ENCODE peak calls at places on chromosomes 5 and 9, in six cellular contexts. One of them, this sample, is unnamed.

GRCh38 chr9:70630971-70631370 is 216.5 kb upstream of the KLF9 start:
- DNase-seq in cardiac fibroblast: no peak
- DNase-seq in CD4-positive, CD25-positive, alpha-beta regulatory T cell: no peak
- DNase-seq in natural killer cell: no peak
- DNase-seq in upper lobe of right lung: no peak
- DNase-seq in cerebellar nuclear complex: no peak
- DNase-seq in this sample: no peak

GRCh38 chr5:82885657-82886389 is 191.4 kb downstream of the TMEM167A start:
- DNase-seq in cardiac fibroblast: peak; percentile 29
- DNase-seq in CD4-positive, CD25-positive, alpha-beta regulatory T cell: no peak
- DNase-seq in natural killer cell: no peak
- DNase-seq in upper lobe of right lung: no peak
- DNase-seq in cerebellar nuclear complex: no peak
- DNase-seq in this sample: no peak

GRCh38 chr5:56900858-56901578 is 8.4 kb upstream of the SETD9 start:
- DNase-seq in cardiac fibroblast: peak; percentile 64
- DNase-seq in CD4-positive, CD25-positive, alpha-beta regulatory T cell: peak; percentile 59
- DNase-seq in natural killer cell: no peak
- DNase-seq in upper lobe of right lung: no peak
- DNase-seq in cerebellar nuclear complex: no peak
- DNase-seq in this sample: peak; percentile 43

GRCh38 chr5:122478741-122479459 is 166.9 kb downstream of the SNCAIP start:
- DNase-seq in cardiac fibroblast: no peak
- DNase-seq in CD4-positive, CD25-positive, alpha-beta regulatory T cell: no peak
- DNase-seq in natural killer cell: no peak
- DNase-seq in upper lobe of right lung: no peak
- DNase-seq in cerebellar nuclear complex: no peak
- DNase-seq in this sample: no peak

GRCh38 chr9:13270734-13271133 is 8.8 kb downstream of the MPDZ start:
- DNase-seq in cardiac fibroblast: no peak
- DNase-seq in CD4-positive, CD25-positive, alpha-beta regulatory T cell: no peak
- DNase-seq in natural killer cell: no peak
- DNase-seq in upper lobe of right lung: no peak
- DNase-seq in cerebellar nuclear complex: no peak
- DNase-seq in this sample: no peak

GRCh38 chr5:135625061-135625460 is 46.3 kb upstream of the CXCL14 start:
- DNase-seq in cardiac fibroblast: no peak
- DNase-seq in CD4-positive, CD25-positive, alpha-beta regulatory T cell: no peak
- DNase-seq in natural killer cell: no peak
- DNase-seq in upper lobe of right lung: no peak
- DNase-seq in cerebellar nuclear complex: no peak
- DNase-seq in this sample: no peak

GRCh38 chr9:86464242-86464641 is 110.0 kb upstream of the TUT7 start:
- DNase-seq in cardiac fibroblast: no peak
- DNase-seq in CD4-positive, CD25-positive, alpha-beta regulatory T cell: no peak
- DNase-seq in natural killer cell: no peak
- DNase-seq in upper lobe of right lung: no peak
- DNase-seq in cerebellar nuclear complex: no peak
- DNase-seq in this sample: no peak

GRCh38 chr5:2669913-2670312 is 81.6 kb downstream of the IRX2 start:
- DNase-seq in cardiac fibroblast: no peak
- DNase-seq in CD4-positive, CD25-positive, alpha-beta regulatory T cell: no peak
- DNase-seq in natural killer cell: no peak
- DNase-seq in upper lobe of right lung: no peak
- DNase-seq in cerebellar nuclear complex: no peak
- DNase-seq in this sample: no peak

GRCh38 chr9:95584176-95584575 is 67.4 kb upstream of the PTCH1 start:
- DNase-seq in cardiac fibroblast: no peak
- DNase-seq in CD4-positive, CD25-positive, alpha-beta regulatory T cell: no peak
- DNase-seq in natural killer cell: no peak
- DNase-seq in upper lobe of right lung: no peak
- DNase-seq in cerebellar nuclear complex: no peak
- DNase-seq in this sample: no peak

GRCh38 chr9:97906236-97906831 is 16.0 kb downstream of the TRMO start:
- DNase-seq in cardiac fibroblast: no peak
- DNase-seq in CD4-positive, CD25-positive, alpha-beta regulatory T cell: peak; percentile 51
- DNase-seq in natural killer cell: no peak
- DNase-seq in upper lobe of right lung: peak; percentile 67
- DNase-seq in cerebellar nuclear complex: no peak
- DNase-seq in this sample: no peak

GRCh38 chr5:87437724-87438123 is 25.0 kb upstream of the CCNH start:
- DNase-seq in cardiac fibroblast: no peak
- DNase-seq in CD4-positive, CD25-positive, alpha-beta regulatory T cell: no peak
- DNase-seq in natural killer cell: no peak
- DNase-seq in upper lobe of right lung: no peak
- DNase-seq in cerebellar nuclear complex: no peak
- DNase-seq in this sample: no peak

This sample was measured in B cell.